ENCODE peak calls at places on chromosomes 16 and 17, in four cellular contexts. J, V, Y and K are unnamed samples.

GRCh38 chr16:5415123-5415522 is 317.5 kb upstream of the EEF2KMT start:
- DNase-seq in J (no peak), V (peak; percentile 13), Y (no peak), K (no peak)

GRCh38 chr16:4570688-4571321 is 14.7 kb downstream of the C16orf96 start:
- DNase-seq in J (no peak), V (no peak), Y (no peak), K (no peak)

GRCh38 chr17:15886804-15887203 is 58.1 kb upstream of the ADORA2B start:
- DNase-seq in J (no peak), V (no peak), Y (no peak), K (no peak)

GRCh38 chr17:77323413-77324171 is 182.8 kb downstream of the SEC14L1 start:
- DNase-seq in J (peak; percentile 51), V (no peak), Y (no peak), K (peak; percentile 61)

GRCh38 chr16:88781140-88782077 is 3.6 kb downstream of the PIEZO1 start:
- DNase-seq in J (no peak), V (no peak), Y (no peak), K (no peak)

GRCh38 chr17:55763856-55764255 is 13.0 kb downstream of the PCTP start:
- DNase-seq in J (no peak), V (no peak), Y (no peak), K (no peak)

GRCh38 chr17:74981979-74982662 is 5.3 kb upstream of the CDR2L start:
- DNase-seq in J (peak; percentile 74), V (peak; percentile 57), Y (peak; percentile 78), K (peak; percentile 81)

GRCh38 chr17:5706835-5707234 is 122.5 kb upstream of the NLRP1 start:
- DNase-seq in J (peak; percentile 59), V (peak; percentile 33), Y (no peak), K (peak; percentile 20)

GRCh38 chr16:68386628-68387027 is 61.7 kb downstream of the SMPD3 start:
- DNase-seq in J (no peak), V (no peak), Y (no peak), K (no peak)

GRCh38 chr17:74150428-74151025 is 53.0 kb upstream of the RPL38 start:
- DNase-seq in J (no peak), V (no peak), Y (no peak), K (no peak)

GRCh38 chr17:58337126-58337599 is 8.6 kb upstream of the TSPOAP1 start:
- DNase-seq in J (no peak), V (no peak), Y (no peak), K (no peak)

GRCh38 chr17:3683054-3683511 is 12.9 kb downstream of the P2RX5 start:
- DNase-seq in J (no peak), V (peak; percentile 53), Y (no peak), K (no peak)

GRCh38 chr16:30728904-30729672 is 19.1 kb upstream of the PHKG2 start:
- DNase-seq in J (no peak), V (no peak), Y (no peak), K (no peak)

GRCh38 chr17:39551879-39552278 is 55.8 kb downstream of the NEUROD2 start:
- DNase-seq in J (no peak), V (no peak), Y (no peak), K (no peak)

GRCh38 chr16:84438971-84439696 is 65.3 kb downstream of the MEAK7 start:
- DNase-seq in J (no peak), V (no peak), Y (no peak), K (no peak)

GRCh38 chr17:67993153-67993997 is 2.9 kb downstream of the C17orf58 start:
- DNase-seq in J (peak; percentile 90), V (peak; percentile 81), Y (peak; percentile 70), K (peak; percentile 89)

GRCh38 chr16:23504453-23505179 is 5.7 kb downstream of the GGA2 start:
- DNase-seq in J (peak; percentile 80), V (peak; percentile 66), Y (peak; percentile 88), K (peak; percentile 16)

GRCh38 chr16:12672986-12673385 is 130.7 kb downstream of the CPPED1 start:
- DNase-seq in J (no peak), V (no peak), Y (no peak), K (no peak)

GRCh38 chr17:11240041-11240801 is 792 bp upstream of the SHISA6 start:
- DNase-seq in J (peak; percentile 34), V (no peak), Y (no peak), K (peak; percentile 23)

GRCh38 chr17:17180741-17181525 is 25.2 kb downstream of the PLD6 start:
- DNase-seq in J (no peak), V (no peak), Y (no peak), K (peak; percentile 46)

GRCh38 chr17:17180141-17180603 is 26.0 kb downstream of the PLD6 start:
- DNase-seq in J (no peak), V (no peak), Y (no peak), K (peak; percentile 41)

GRCh38 chr17:17181666-17182600 is 24.2 kb downstream of the PLD6 start:
- DNase-seq in J (no peak), V (no peak), Y (no peak), K (no peak)

GRCh38 chr17:17183744-17184143 is 22.4 kb downstream of the PLD6 start:
- DNase-seq in J (no peak), V (no peak), Y (no peak), K (no peak)

DNA sequence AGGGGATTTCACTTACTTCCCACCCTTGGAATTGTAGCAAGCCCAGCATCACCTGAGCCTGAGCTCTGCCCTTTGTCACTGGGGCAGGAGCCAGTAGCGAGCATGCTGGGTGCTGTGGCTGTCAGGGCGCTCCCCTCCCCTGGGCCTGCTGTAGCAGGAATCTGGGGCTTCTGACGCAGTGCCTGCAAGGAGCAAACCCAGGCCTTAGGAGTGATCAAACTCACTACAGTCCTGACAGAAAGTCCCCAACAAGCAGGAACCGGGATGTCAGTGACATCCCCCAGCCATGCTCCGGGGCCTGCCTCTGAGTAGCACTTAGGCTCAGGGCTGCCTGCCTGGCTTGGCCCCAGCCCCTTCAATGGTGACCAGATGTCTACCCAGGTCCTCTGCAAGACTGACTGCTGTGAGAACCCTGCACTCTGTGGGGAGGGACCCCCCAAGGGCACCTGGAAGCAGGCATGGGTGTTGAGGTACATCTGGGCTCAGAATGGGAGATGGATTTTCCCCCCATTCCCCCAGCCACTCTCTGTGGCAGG is 23.5 kb downstream of the PLD6 start:
- DNase-seq in J (no peak), V (no peak), Y (no peak), K (no peak)
- H3K4me1 ChIP-seq in J (no peaks in the 10 kb centered on the region), V (peaks cover 4% of the 10 kb centered on the region), Y (peaks cover 48% of the 10 kb centered on the region), K (peaks cover 54% of the 10 kb centered on the region)

DNA sequence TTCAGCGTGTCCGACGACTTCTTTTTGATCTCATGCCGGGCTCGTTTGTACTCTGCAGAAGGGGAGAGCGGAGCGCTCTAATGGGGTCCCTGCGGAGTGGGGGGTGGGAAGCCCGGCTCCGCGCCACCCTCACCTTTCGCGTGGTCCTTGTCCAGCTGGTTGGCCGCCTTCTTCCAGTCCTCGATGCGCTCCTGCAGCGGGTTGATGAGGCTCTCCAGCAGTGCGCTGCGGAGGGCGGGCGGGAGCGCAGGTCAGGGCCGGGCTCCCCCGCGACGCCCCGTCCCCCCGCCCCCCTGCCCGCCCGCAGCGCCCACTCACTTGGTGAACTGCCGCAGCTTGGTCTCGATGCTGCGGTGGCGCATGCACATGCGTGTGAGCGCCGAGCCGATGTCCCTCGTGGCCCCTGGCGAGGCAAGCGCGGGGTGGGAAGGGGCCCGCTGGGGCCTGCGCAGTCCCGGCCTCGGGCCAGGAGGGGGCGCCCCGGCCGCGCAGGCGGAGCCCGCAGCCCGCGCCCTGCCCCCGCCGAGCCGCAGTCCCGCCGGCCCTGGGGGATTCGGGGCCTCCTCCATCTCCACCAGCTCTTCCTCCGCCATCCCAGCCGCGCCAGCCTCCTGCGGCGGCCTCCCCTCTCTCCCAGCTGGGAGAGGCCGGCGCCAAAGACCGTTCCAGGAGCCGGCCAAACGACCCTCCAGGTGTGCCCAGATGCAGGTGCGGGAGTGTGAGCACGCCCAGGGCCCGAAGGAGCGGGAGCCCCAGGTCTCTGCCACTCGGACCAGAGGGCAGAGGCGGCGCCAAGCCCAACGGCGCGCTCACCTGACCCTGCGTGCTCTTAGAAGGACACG is 6.0 kb downstream of the MTSS2 start:
- DNase-seq in J (peak; percentile 47), V (no peak), Y (no peak), K (peak; percentile 50)
- TF ChIP-seq CTCF in J (peak; percentile 58), V (peak; percentile 40), Y (peak; percentile 75), K (peak; percentile 58)

GRCh38 chr16:17466876-17467275 is 3.9 kb downstream of the XYLT1 start:
- DNase-seq in J (no peak), V (no peak), Y (no peak), K (no peak)
- H3K4me1 ChIP-seq in J (peaks cover 3% of the 10 kb centered on the region), V (peaks cover 13% of the 10 kb centered on the region), Y (peaks cover 37% of the 10 kb centered on the region), K (peaks cover 6% of the 10 kb centered on the region)

GRCh38 chr16:66551362-66551761 is 1.0 kb upstream of the CKLF start:
- DNase-seq in J (peak; percentile 35), V (peak; percentile 36), Y (no peak), K (no peak)
- TF ChIP-seq CTCF in J (peak; percentile 18), V (peak; percentile 65), Y (no peak), K (no peak)

GRCh38 chr17:45291170-45291805 is 25.5 kb downstream of the MAP3K14 start:
- DNase-seq in J (no peak), V (no peak), Y (no peak), K (no peak)
- H3K4me1 ChIP-seq in J (peaks cover 89% of the 10 kb centered on the region), V (peaks cover 39% of the 10 kb centered on the region), Y (peaks cover 91% of the 10 kb centered on the region), K (peaks cover 89% of the 10 kb centered on the region)